ENCODE peak calls at places on chromosomes 11 and 22, in seven cellular contexts. O, H, X, U, B, M and I are unnamed samples.

GRCh38 chr22:33299245-33299956 is 241.2 kb upstream of the SYN3 start:
- DNase-seq in O (no peak), H (no peak), X (no peak), U (no peak), B (no peak), M (no peak), I (no peak)

GRCh38 chr11:13923716-13924650 is 38.5 kb upstream of the SPON1 start:
- DNase-seq in O (no peak), H (no peak), X (no peak), U (peak), B (no peak), M (no peak), I (no peak)

GRCh38 chr11:111635706-111636045 is 33.4 kb downstream of the SIK2 start:
- DNase-seq in O (peak), H (peak), X (no peak), U (no peak), B (no peak), M (peak), I (no peak)

GRCh38 chr11:63586451-63587166 is 23.4 kb upstream of the PLAAT2 start:
- DNase-seq in O (no peak), H (no peak), X (no peak), U (no peak), B (no peak), M (no peak), I (no peak)

GRCh38 chr11:12808519-12808918 is 134.3 kb downstream of the TEAD1 start:
- DNase-seq in O (peak), H (no peak), X (no peak), U (no peak), B (no peak), M (peak), I (no peak)

GRCh38 chr11:132463941-132464340 is 1068.4 kb downstream of the OPCML start:
- DNase-seq in O (no peak), H (no peak), X (no peak), U (no peak), B (no peak), M (no peak), I (no peak)

GRCh38 chr11:120424185-120424969 is 87.2 kb upstream of the GRIK4 start:
- DNase-seq in O (no peak), H (no peak), X (no peak), U (no peak), B (no peak), M (no peak), I (no peak)

GRCh38 chr11:32893947-32894827 is 1.6 kb downstream of the QSER1 start:
- DNase-seq in O (peak), H (no peak), X (peak), U (no peak), B (no peak), M (peak), I (peak)

GRCh38 chr11:115078461-115079438 is 400.4 kb downstream of the NXPE2 start:
- DNase-seq in O (peak), H (no peak), X (no peak), U (no peak), B (no peak), M (no peak), I (no peak)

GRCh38 chr22:32518848-32519247 is 44.2 kb downstream of the FBXO7 start:
- DNase-seq in O (no peak), H (no peak), X (no peak), U (no peak), B (no peak), M (no peak), I (peak)

GRCh38 chr22:46652081-46652929 is 32.1 kb downstream of the GRAMD4 start:
- DNase-seq in O (no peak), H (peak), X (no peak), U (no peak), B (no peak), M (peak), I (no peak)

GRCh38 chr11:86174101-86175046 is 70.2 kb upstream of the EED start:
- DNase-seq in O (no peak), H (peak), X (no peak), U (no peak), B (no peak), M (peak), I (no peak)

GRCh38 chr11:78594814-78595213 is 20.1 kb upstream of the NARS2 start:
- DNase-seq in O (no peak), H (no peak), X (no peak), U (no peak), B (no peak), M (no peak), I (peak)

GRCh38 chr11:111069076-111069475 is 176.4 kb upstream of the POU2AF2 start:
- DNase-seq in O (no peak), H (no peak), X (peak), U (no peak), B (no peak), M (peak), I (peak)

GRCh38 chr11:67114275-67114896 is 4.7 kb upstream of the KDM2A start:
- DNase-seq in O (no peak), H (no peak), X (no peak), U (no peak), B (no peak), M (no peak), I (no peak)

GRCh38 chr11:36619502-36619901 is 21.5 kb upstream of the RAG2 start:
- DNase-seq in O (peak), H (no peak), X (no peak), U (no peak), B (no peak), M (no peak), I (no peak)

GRCh38 chr22:46036558-46037408 is 59.8 kb upstream of the WNT7B start:
- DNase-seq in O (peak), H (no peak), X (peak), U (no peak), B (no peak), M (peak), I (peak)

GRCh38 chr22:43999378-43999777 is 24.7 kb upstream of the PARVB start:
- DNase-seq in O (no peak), H (no peak), X (no peak), U (no peak), B (no peak), M (no peak), I (no peak)

GRCh38 chr11:113001709-113002108 is 40.5 kb downstream of the NCAM1 start:
- DNase-seq in O (peak), H (no peak), X (no peak), U (no peak), B (no peak), M (no peak), I (no peak)

GRCh38 chr11:69002101-69002742 is 10.8 kb downstream of the MRGPRF start:
- DNase-seq in O (no peak), H (peak), X (no peak), U (no peak), B (no peak), M (no peak), I (no peak)

GRCh38 chr22:43433904-43434600 is 22.2 kb downstream of the MPPED1 start:
- DNase-seq in O (no peak), H (no peak), X (no peak), U (no peak), B (no peak), M (no peak), I (no peak)

GRCh38 chr22:49968313-49968830 is 7.8 kb downstream of the PIM3 start:
- DNase-seq in O (no peak), H (peak), X (no peak), U (no peak), B (no peak), M (no peak), I (no peak)

GRCh38 chr11:130872102-130872501 is 44.2 kb downstream of the SNX19 start:
- DNase-seq in O (no peak), H (no peak), X (no peak), U (no peak), B (no peak), M (no peak), I (no peak)

GRCh38 chr11:76629853-76630599 is 40.5 kb downstream of the LRRC32 start:
- DNase-seq in O (no peak), H (peak), X (no peak), U (no peak), B (no peak), M (peak), I (peak)

GRCh38 chr22:29308791-29309262 is 2.4 kb downstream of the GAS2L1 start:
- DNase-seq in O (no peak), H (no peak), X (no peak), U (no peak), B (no peak), M (peak), I (peak)

GRCh38 chr11:83151274-83151977 is 5.5 kb upstream of the PCF11 start:
- DNase-seq in O (no peak), H (no peak), X (no peak), U (no peak), B (no peak), M (peak), I (no peak)

GRCh38 chr11:46322759-46323158 is 24.5 kb upstream of the DGKZ start:
- DNase-seq in O (no peak), H (no peak), X (peak), U (no peak), B (no peak), M (peak), I (peak)